ENCODE peak calls at places on chromosomes 6 and 20, in five cellular contexts. F is COR-L47, C is vagina, D is pulmonary artery endothelial cell, U is posterior cingulate gyrus. W is an unnamed sample.

GRCh38 chr6:31952140-31952805 is 6.4 kb downstream of the CFB start:
- DNase-seq in F (peak; percentile 22), C (no peak), D (peak; percentile 13), U (peak; percentile 62), W (no peak)

GRCh38 chr6:134425521-134426316 is 107.8 kb upstream of the SGK1 start:
- DNase-seq in F (no peak), C (no peak), D (no peak), U (no peak), W (no peak)

GRCh38 chr20:10513091-10513490 is 78.0 kb downstream of the SLX4IP start:
- DNase-seq in F (no peak), C (no peak), D (no peak), U (no peak), W (no peak)

GRCh38 chr6:42402184-42402583 is 49.5 kb downstream of the TRERF1 start:
- DNase-seq in F (no peak), C (no peak), D (no peak), U (no peak), W (no peak)

GRCh38 chr6:131134950-131135243 is 370 bp upstream of the AKAP7 start:
- DNase-seq in F (no peak), C (no peak), D (no peak), U (no peak), W (no peak)

GRCh38 chr6:41171908-41172307 is 9.0 kb upstream of the TREM2 start:
- DNase-seq in F (no peak), C (no peak), D (no peak), U (no peak), W (no peak)

GRCh38 chr20:34941224-34941623 is 14.4 kb downstream of the GSS start:
- DNase-seq in F (no peak), C (no peak), D (no peak), U (no peak), W (no peak)

GRCh38 chr20:17895641-17896246 is 72.8 kb downstream of the SNX5 start:
- DNase-seq in F (no peak), C (no peak), D (no peak), U (no peak), W (no peak)

GRCh38 chr20:13295637-13296036 is 74.6 kb downstream of the ISM1 start:
- DNase-seq in F (no peak), C (no peak), D (no peak), U (no peak), W (no peak)

GRCh38 chr6:41155132-41155805 is 1.1 kb upstream of the TREML1 start:
- DNase-seq in F (no peak), C (no peak), D (no peak), U (no peak), W (no peak)

GRCh38 chr20:25042531-25043498 is 15.1 kb downstream of the ACSS1 start:
- DNase-seq in F (no peak), C (no peak), D (no peak), U (no peak), W (no peak)

GRCh38 chr6:35489995-35490791 is 6.7 kb downstream of the TEAD3 start:
- DNase-seq in F (no peak), C (no peak), D (no peak), U (peak; percentile 31), W (no peak)

GRCh38 chr6:163405412-163406309 is 8.9 kb upstream of the QKI start:
- DNase-seq in F (no peak), C (no peak), D (no peak), U (peak; percentile 73), W (no peak)

GRCh38 chr6:170048615-170049256 is 242.1 kb downstream of the DLL1 start:
- DNase-seq in F (no peak), C (no peak), D (no peak), U (peak; percentile 19), W (peak; percentile 15)

GRCh38 chr6:34644716-34645115 is 51.9 kb downstream of the ILRUN start:
- DNase-seq in F (no peak), C (no peak), D (no peak), U (no peak), W (no peak)

GRCh38 chr20:20472690-20473274 is 104.9 kb downstream of the INSM1 start:
- DNase-seq in F (no peak), C (no peak), D (no peak), U (no peak), W (no peak)

GRCh38 chr6:133880006-133880405 is 8.9 kb upstream of the TCF21 start:
- DNase-seq in F (no peak), C (no peak), D (no peak), U (no peak), W (no peak)

GRCh38 chr6:105651969-105652368 is 249.1 kb upstream of the PREP start:
- DNase-seq in F (no peak), C (no peak), D (no peak), U (no peak), W (no peak)